ENCODE peak calls at places on chromosomes 2 and 18, in nine cellular contexts. One of them, this sample, is unnamed.

GRCh38 chr2:71945133-71945959 is 202.3 kb downstream of the CYP26B1 start:
- DNase-seq in left ventricle myocardium superior: no peak
- DNase-seq in iris pigment epithelial cell: no peak
- DNase-seq in T-cell: no peak
- DNase-seq in fibroblast of mammary gland: no peak
- DNase-seq in activated T-helper 1 cell treated with anti-CD3 and anti-CD28 coated beads, Interleukin-2, amount 50 U/mL, for 16 hours: no peak
- DNase-seq in neural progenitor cell: no peak
- DNase-seq in H4: no peak
- DNase-seq in putamen: no peak
- DNase-seq in this sample: no peak

GRCh38 chr2:239229545-239230279 is 171.1 kb downstream of the HDAC4 start:
- DNase-seq in left ventricle myocardium superior: no peak
- DNase-seq in iris pigment epithelial cell: no peak
- DNase-seq in T-cell: no peak
- DNase-seq in fibroblast of mammary gland: no peak
- DNase-seq in activated T-helper 1 cell treated with anti-CD3 and anti-CD28 coated beads, Interleukin-2, amount 50 U/mL, for 16 hours: no peak
- DNase-seq in neural progenitor cell: no peak
- DNase-seq in H4: no peak
- DNase-seq in putamen: no peak
- DNase-seq in this sample: no peak

GRCh38 chr2:19776941-19777514 is 124.8 kb downstream of the TTC32 start:
- DNase-seq in left ventricle myocardium superior: no peak
- DNase-seq in iris pigment epithelial cell: no peak
- DNase-seq in T-cell: no peak
- DNase-seq in fibroblast of mammary gland: no peak
- DNase-seq in activated T-helper 1 cell treated with anti-CD3 and anti-CD28 coated beads, Interleukin-2, amount 50 U/mL, for 16 hours: no peak
- DNase-seq in neural progenitor cell: no peak
- DNase-seq in H4: no peak
- DNase-seq in putamen: no peak
- DNase-seq in this sample: peak

GRCh38 chr18:48541026-48541746 is 2.4 kb downstream of the CTIF start:
- DNase-seq in left ventricle myocardium superior: peak
- DNase-seq in iris pigment epithelial cell: peak
- DNase-seq in T-cell: peak
- DNase-seq in fibroblast of mammary gland: peak
- DNase-seq in activated T-helper 1 cell treated with anti-CD3 and anti-CD28 coated beads, Interleukin-2, amount 50 U/mL, for 16 hours: no peak
- DNase-seq in neural progenitor cell: peak
- DNase-seq in H4: peak
- DNase-seq in putamen: peak
- DNase-seq in this sample: peak

GRCh38 chr18:76720683-76721082 is 101.7 kb upstream of the ZNF236 start:
- DNase-seq in left ventricle myocardium superior: no peak
- DNase-seq in iris pigment epithelial cell: peak
- DNase-seq in T-cell: no peak
- DNase-seq in fibroblast of mammary gland: peak
- DNase-seq in activated T-helper 1 cell treated with anti-CD3 and anti-CD28 coated beads, Interleukin-2, amount 50 U/mL, for 16 hours: no peak
- DNase-seq in neural progenitor cell: no peak
- DNase-seq in H4: no peak
- DNase-seq in putamen: no peak
- DNase-seq in this sample: no peak

GRCh38 chr2:179376881-179377280 is 112.2 kb upstream of the SESTD1 start:
- DNase-seq in left ventricle myocardium superior: no peak
- DNase-seq in iris pigment epithelial cell: peak
- DNase-seq in T-cell: no peak
- DNase-seq in fibroblast of mammary gland: peak
- DNase-seq in activated T-helper 1 cell treated with anti-CD3 and anti-CD28 coated beads, Interleukin-2, amount 50 U/mL, for 16 hours: no peak
- DNase-seq in neural progenitor cell: no peak
- DNase-seq in H4: peak
- DNase-seq in putamen: no peak
- DNase-seq in this sample: no peak

GRCh38 chr2:158391876-158392275 is 64.7 kb downstream of the CCDC148 start:
- DNase-seq in left ventricle myocardium superior: no peak
- DNase-seq in iris pigment epithelial cell: peak
- DNase-seq in T-cell: no peak
- DNase-seq in fibroblast of mammary gland: peak
- DNase-seq in activated T-helper 1 cell treated with anti-CD3 and anti-CD28 coated beads, Interleukin-2, amount 50 U/mL, for 16 hours: no peak
- DNase-seq in neural progenitor cell: no peak
- DNase-seq in H4: no peak
- DNase-seq in putamen: no peak
- DNase-seq in this sample: no peak

GRCh38 chr2:135798762-135799161 is 38.2 kb downstream of the LCT start:
- DNase-seq in left ventricle myocardium superior: no peak
- DNase-seq in iris pigment epithelial cell: peak
- DNase-seq in T-cell: no peak
- DNase-seq in fibroblast of mammary gland: peak
- DNase-seq in activated T-helper 1 cell treated with anti-CD3 and anti-CD28 coated beads, Interleukin-2, amount 50 U/mL, for 16 hours: no peak
- DNase-seq in neural progenitor cell: no peak
- DNase-seq in H4: no peak
- DNase-seq in putamen: no peak
- DNase-seq in this sample: no peak

GRCh38 chr2:174335605-174336402 is 1.1 kb downstream of the SP9 start:
- DNase-seq in left ventricle myocardium superior: peak
- DNase-seq in iris pigment epithelial cell: no peak
- DNase-seq in T-cell: no peak
- DNase-seq in fibroblast of mammary gland: no peak
- DNase-seq in activated T-helper 1 cell treated with anti-CD3 and anti-CD28 coated beads, Interleukin-2, amount 50 U/mL, for 16 hours: no peak
- DNase-seq in neural progenitor cell: peak
- DNase-seq in H4: no peak
- DNase-seq in putamen: no peak
- DNase-seq in this sample: no peak

GRCh38 chr2:179266271-179266670 is 1.6 kb upstream of the SESTD1 start:
- DNase-seq in left ventricle myocardium superior: no peak
- DNase-seq in iris pigment epithelial cell: no peak
- DNase-seq in T-cell: no peak
- DNase-seq in fibroblast of mammary gland: no peak
- DNase-seq in activated T-helper 1 cell treated with anti-CD3 and anti-CD28 coated beads, Interleukin-2, amount 50 U/mL, for 16 hours: no peak
- DNase-seq in neural progenitor cell: no peak
- DNase-seq in H4: no peak
- DNase-seq in putamen: no peak
- DNase-seq in this sample: no peak

GRCh38 chr2:216082805-216083204 is 1.1 kb downstream of the TMEM169 start:
- DNase-seq in left ventricle myocardium superior: no peak
- DNase-seq in iris pigment epithelial cell: no peak
- DNase-seq in T-cell: no peak
- DNase-seq in fibroblast of mammary gland: no peak
- DNase-seq in activated T-helper 1 cell treated with anti-CD3 and anti-CD28 coated beads, Interleukin-2, amount 50 U/mL, for 16 hours: no peak
- DNase-seq in neural progenitor cell: peak
- DNase-seq in H4: no peak
- DNase-seq in putamen: peak
- DNase-seq in this sample: no peak

GRCh38 chr2:201798252-201798918 is 8.0 kb upstream of the CDK15 start:
- DNase-seq in left ventricle myocardium superior: no peak
- DNase-seq in iris pigment epithelial cell: peak
- DNase-seq in T-cell: no peak
- DNase-seq in fibroblast of mammary gland: peak
- DNase-seq in activated T-helper 1 cell treated with anti-CD3 and anti-CD28 coated beads, Interleukin-2, amount 50 U/mL, for 16 hours: no peak
- DNase-seq in neural progenitor cell: no peak
- DNase-seq in H4: peak
- DNase-seq in putamen: no peak
- DNase-seq in this sample: no peak